ENCODE peak calls at places on chromosomes 11 and 22, in four cellular contexts. One of them, this sample, is unnamed.

GRCh38 chr22:42969348-42969975 is 45.5 kb downstream of the PACSIN2 start:
- DNase-seq in fibroblast of mammary gland: peak
- DNase-seq in activated CD4-positive, alpha-beta T cell treated with anti-CD3 and anti-CD28 coated beads for 24 hours: no peak
- DNase-seq in ELR: peak
- DNase-seq in this sample: no peak

GRCh38 chr11:67705264-67705663 is 30.8 kb upstream of the ALDH3B2 start:
- DNase-seq in ELR: no peak
- DNase-seq in activated CD4-positive, alpha-beta T cell treated with anti-CD3 and anti-CD28 coated beads for 24 hours: no peak
- DNase-seq in fibroblast of mammary gland: no peak
- DNase-seq in this sample: no peak

GRCh38 chr11:45609902-45610301 is 55.5 kb downstream of the CHST1 start:
- DNase-seq in activated CD4-positive, alpha-beta T cell treated with anti-CD3 and anti-CD28 coated beads for 24 hours: no peak
- DNase-seq in fibroblast of mammary gland: no peak
- DNase-seq in ELR: no peak
- DNase-seq in this sample: no peak

GRCh38 chr11:102196816-102197215 is 86.6 kb downstream of the YAP1 start:
- DNase-seq in activated CD4-positive, alpha-beta T cell treated with anti-CD3 and anti-CD28 coated beads for 24 hours: no peak
- DNase-seq in ELR: peak
- DNase-seq in fibroblast of mammary gland: peak
- DNase-seq in this sample: no peak

GRCh38 chr11:70669871-70670683 is 271.7 kb downstream of the CTTN start:
- DNase-seq in fibroblast of mammary gland: no peak
- DNase-seq in ELR: no peak
- DNase-seq in activated CD4-positive, alpha-beta T cell treated with anti-CD3 and anti-CD28 coated beads for 24 hours: no peak
- DNase-seq in this sample: no peak

GRCh38 chr11:66265531-66266377 is 2.7 kb upstream of the RAB1B start:
- DNase-seq in fibroblast of mammary gland: no peak
- DNase-seq in ELR: no peak
- DNase-seq in activated CD4-positive, alpha-beta T cell treated with anti-CD3 and anti-CD28 coated beads for 24 hours: no peak
- DNase-seq in this sample: no peak

GRCh38 chr11:96098511-96099241 is 174.8 kb upstream of the MTMR2 start:
- DNase-seq in ELR: peak
- DNase-seq in fibroblast of mammary gland: peak
- DNase-seq in activated CD4-positive, alpha-beta T cell treated with anti-CD3 and anti-CD28 coated beads for 24 hours: no peak
- DNase-seq in this sample: no peak

GRCh38 chr22:30312053-30312452 is 14.7 kb downstream of the TBC1D10A start:
- DNase-seq in ELR: peak
- DNase-seq in fibroblast of mammary gland: peak
- DNase-seq in activated CD4-positive, alpha-beta T cell treated with anti-CD3 and anti-CD28 coated beads for 24 hours: no peak
- DNase-seq in this sample: no peak

GRCh38 chr22:49724030-49724892 is 103.4 kb downstream of the BRD1 start:
- DNase-seq in ELR: no peak
- DNase-seq in fibroblast of mammary gland: no peak
- DNase-seq in activated CD4-positive, alpha-beta T cell treated with anti-CD3 and anti-CD28 coated beads for 24 hours: no peak
- DNase-seq in this sample: no peak

GRCh38 chr22:29390270-29390669 is 1.9 kb upstream of the AP1B1 start:
- DNase-seq in ELR: no peak
- DNase-seq in fibroblast of mammary gland: no peak
- DNase-seq in activated CD4-positive, alpha-beta T cell treated with anti-CD3 and anti-CD28 coated beads for 24 hours: no peak
- DNase-seq in this sample: no peak